ENCODE peak calls at places on chromosomes 11 and 22, in five cellular contexts. V, W, M, E and O are unnamed samples.

GRCh38 chr11:32056445-32056844 is 34.4 kb upstream of the RCN1 start:
- DNase-seq in V (peak; percentile 79), W (no peak), M (no peak), E (no peak), O (no peak)

GRCh38 chr11:17951685-17952388 is 61.0 kb downstream of the SERGEF start:
- DNase-seq in V (no peak), W (no peak), M (no peak), E (no peak), O (no peak)

GRCh38 chr11:63918576-63919171 is 1.7 kb upstream of the RCOR2 start:
- DNase-seq in V (no peak), W (no peak), M (peak; percentile 67), E (no peak), O (no peak)

GRCh38 chr22:46054091-46054877 is 77.3 kb upstream of the WNT7B start:
- DNase-seq in V (no peak), W (no peak), M (peak; percentile 66), E (peak; percentile 51), O (peak; percentile 63)

GRCh38 chr22:41830174-41830573 is 2.7 kb upstream of the SREBF2 start:
- DNase-seq in V (no peak), W (no peak), M (no peak), E (no peak), O (no peak)

GRCh38 chr11:95154514-95154913 is 64.9 kb downstream of the ENDOD1 start:
- DNase-seq in V (peak; percentile 65), W (peak; percentile 35), M (no peak), E (peak; percentile 40), O (peak; percentile 65)

GRCh38 chr11:1832181-1832988 is 2.4 kb upstream of the SYT8 start:
- DNase-seq in V (peak; percentile 13), W (no peak), M (peak; percentile 31), E (peak; percentile 57), O (peak; percentile 83)

GRCh38 chr22:27454807-27455450 is 346.6 kb downstream of the MN1 start:
- DNase-seq in V (no peak), W (no peak), M (no peak), E (no peak), O (no peak)

GRCh38 chr11:69293087-69293486 is 868 bp upstream of the MYEOV start:
- DNase-seq in V (no peak), W (no peak), M (no peak), E (no peak), O (no peak)

GRCh38 chr11:7353100-7353499 is 101.4 kb downstream of the SYT9 start:
- DNase-seq in V (peak; percentile 46), W (no peak), M (no peak), E (no peak), O (no peak)

GRCh38 chr11:126282361-126282741 is 542 bp upstream of the TIRAP start:
- DNase-seq in V (no peak), W (no peak), M (peak; percentile 61), E (peak; percentile 22), O (peak; percentile 58)

GRCh38 chr22:17960695-17961442 is 63.5 kb downstream of the MICAL3 start:
- DNase-seq in V (no peak), W (no peak), M (no peak), E (no peak), O (no peak)

GRCh38 chr11:10396771-10397170 is 58.3 kb upstream of the AMPD3 start:
- DNase-seq in V (no peak), W (no peak), M (no peak), E (no peak), O (no peak)

GRCh38 chr11:27420722-27421572 is 51.6 kb downstream of the LGR4 start:
- DNase-seq in V (peak; percentile 21), W (no peak), M (no peak), E (no peak), O (no peak)

GRCh38 chr11:79794057-79794456 is 353.2 kb upstream of the TENM4 start:
- DNase-seq in V (no peak), W (no peak), M (no peak), E (no peak), O (no peak)

GRCh38 chr11:14042686-14043440 is 80.3 kb downstream of the SPON1 start:
- DNase-seq in V (no peak), W (no peak), M (peak; percentile 92), E (no peak), O (no peak)

GRCh38 chr11:119540370-119541125 is 117.6 kb upstream of the THY1 start:
- DNase-seq in V (no peak), W (no peak), M (no peak), E (no peak), O (no peak)

GRCh38 chr11:14860511-14860910 is 31.5 kb downstream of the CYP2R1 start:
- DNase-seq in V (no peak), W (no peak), M (no peak), E (no peak), O (no peak)

GRCh38 chr11:115080923-115081322 is 402.6 kb downstream of the NXPE2 start:
- DNase-seq in V (no peak), W (no peak), M (no peak), E (no peak), O (no peak)

GRCh38 chr11:6315811-6316425 is 4.4 kb downstream of the CAVIN3 start:
- DNase-seq in V (peak; percentile 51), W (no peak), M (peak; percentile 88), E (no peak), O (no peak)

GRCh38 chr11:130631119-130631518 is 182.7 kb downstream of the ADAMTS15 start:
- DNase-seq in V (peak; percentile 87), W (no peak), M (no peak), E (no peak), O (no peak)

GRCh38 chr22:46664301-46664855 is 44.2 kb downstream of the GRAMD4 start:
- DNase-seq in V (no peak), W (no peak), M (no peak), E (no peak), O (no peak)

GRCh38 chr11:62477927-62478326 is 59.1 kb downstream of the SCGB1A1 start:
- DNase-seq in V (no peak), W (no peak), M (peak; percentile 35), E (no peak), O (no peak)

GRCh38 chr22:36117053-36117554 is 43.5 kb downstream of the APOL3 start:
- DNase-seq in V (no peak), W (no peak), M (peak; percentile 67), E (no peak), O (no peak)

GRCh38 chr22:49211176-49211575 is 616.5 kb downstream of the BRD1 start:
- DNase-seq in V (no peak), W (no peak), M (no peak), E (no peak), O (no peak)